ENCODE peak calls at places on chromosomes 11 and 22, in eight cellular contexts. One of them, this sample, is unnamed.

GRCh38 chr11:18384157-18384641 is 10.2 kb upstream of the LDHA start:
- DNase-seq in stomach: peak
- DNase-seq in lower lobe of right lung: no peak
- DNase-seq in heart left ventricle: peak
- DNase-seq in kidney: peak
- DNase-seq in fibroblast of lung: peak
- DNase-seq in HCT116: no peak
- DNase-seq in H9: no peak
- DNase-seq in this sample: peak

GRCh38 chr11:64762916-64763803 is 3.4 kb upstream of the PYGM start:
- DNase-seq in stomach: peak
- DNase-seq in kidney: peak
- DNase-seq in HCT116: no peak
- DNase-seq in heart left ventricle: peak
- DNase-seq in lower lobe of right lung: no peak
- DNase-seq in H9: peak
- DNase-seq in fibroblast of lung: peak
- DNase-seq in this sample: no peak

GRCh38 chr11:46380340-46381045 is 976 bp upstream of the MDK start:
- DNase-seq in HCT116: no peak
- DNase-seq in kidney: peak
- DNase-seq in stomach: peak
- DNase-seq in fibroblast of lung: peak
- DNase-seq in H9: peak
- DNase-seq in lower lobe of right lung: peak
- DNase-seq in heart left ventricle: peak
- DNase-seq in this sample: peak

GRCh38 chr11:44304091-44305084 is 5.6 kb downstream of the ALX4 start:
- DNase-seq in fibroblast of lung: no peak
- DNase-seq in lower lobe of right lung: no peak
- DNase-seq in kidney: no peak
- DNase-seq in heart left ventricle: no peak
- DNase-seq in HCT116: no peak
- DNase-seq in H9: peak
- DNase-seq in stomach: no peak
- DNase-seq in this sample: no peak

GRCh38 chr11:75352417-75353206 is 1.2 kb upstream of the ARRB1 start:
- DNase-seq in fibroblast of lung: no peak
- DNase-seq in lower lobe of right lung: peak
- DNase-seq in stomach: peak
- DNase-seq in HCT116: no peak
- DNase-seq in H9: no peak
- DNase-seq in kidney: peak
- DNase-seq in heart left ventricle: no peak
- DNase-seq in this sample: no peak

GRCh38 chr11:128627666-128628342 is 40.4 kb upstream of the ETS1 start:
- DNase-seq in kidney: no peak
- DNase-seq in HCT116: no peak
- DNase-seq in H9: no peak
- DNase-seq in heart left ventricle: no peak
- DNase-seq in stomach: no peak
- DNase-seq in lower lobe of right lung: no peak
- DNase-seq in fibroblast of lung: no peak
- DNase-seq in this sample: no peak

GRCh38 chr11:75845324-75845723 is 30.3 kb downstream of the UVRAG start:
- DNase-seq in kidney: no peak
- DNase-seq in H9: no peak
- DNase-seq in HCT116: no peak
- DNase-seq in stomach: no peak
- DNase-seq in heart left ventricle: no peak
- DNase-seq in lower lobe of right lung: no peak
- DNase-seq in fibroblast of lung: no peak
- DNase-seq in this sample: no peak

GRCh38 chr11:43504316-43504950 is 145.7 kb downstream of the TTC17 start:
- DNase-seq in heart left ventricle: no peak
- DNase-seq in lower lobe of right lung: no peak
- DNase-seq in HCT116: peak
- DNase-seq in stomach: no peak
- DNase-seq in H9: peak
- DNase-seq in fibroblast of lung: no peak
- DNase-seq in kidney: no peak
- DNase-seq in this sample: peak

GRCh38 chr11:117618956-117619355 is 178.1 kb downstream of the DSCAML1 start:
- DNase-seq in fibroblast of lung: no peak
- DNase-seq in stomach: no peak
- DNase-seq in heart left ventricle: no peak
- DNase-seq in HCT116: no peak
- DNase-seq in H9: peak
- DNase-seq in lower lobe of right lung: no peak
- DNase-seq in kidney: no peak
- DNase-seq in this sample: no peak

GRCh38 chr11:64649304-64649703 is 58.3 kb downstream of the SLC22A12 start:
- DNase-seq in fibroblast of lung: peak
- DNase-seq in kidney: no peak
- DNase-seq in stomach: no peak
- DNase-seq in heart left ventricle: no peak
- DNase-seq in lower lobe of right lung: no peak
- DNase-seq in HCT116: peak
- DNase-seq in H9: peak
- DNase-seq in this sample: peak

GRCh38 chr22:17845340-17845739 is 71.1 kb upstream of the BID start:
- DNase-seq in fibroblast of lung: no peak
- DNase-seq in stomach: no peak
- DNase-seq in kidney: no peak
- DNase-seq in lower lobe of right lung: no peak
- DNase-seq in H9: no peak
- DNase-seq in heart left ventricle: no peak
- DNase-seq in HCT116: no peak
- DNase-seq in this sample: peak

GRCh38 chr11:1292018-1292643 is 17.3 kb downstream of the TOLLIP start:
- DNase-seq in fibroblast of lung: no peak
- DNase-seq in lower lobe of right lung: no peak
- DNase-seq in H9: no peak
- DNase-seq in kidney: peak
- DNase-seq in stomach: no peak
- DNase-seq in heart left ventricle: no peak
- DNase-seq in HCT116: no peak
- DNase-seq in this sample: no peak

GRCh38 chr11:85540635-85541034 is 86.5 kb downstream of the DLG2 start:
- DNase-seq in kidney: no peak
- DNase-seq in HCT116: no peak
- DNase-seq in lower lobe of right lung: no peak
- DNase-seq in fibroblast of lung: no peak
- DNase-seq in stomach: no peak
- DNase-seq in heart left ventricle: no peak
- DNase-seq in H9: peak
- DNase-seq in this sample: no peak

GRCh38 chr11:109808569-109808968 is 284.6 kb upstream of the ZC3H12C start:
- DNase-seq in lower lobe of right lung: no peak
- DNase-seq in H9: no peak
- DNase-seq in HCT116: no peak
- DNase-seq in heart left ventricle: no peak
- DNase-seq in kidney: no peak
- DNase-seq in stomach: no peak
- DNase-seq in fibroblast of lung: peak
- DNase-seq in this sample: no peak

GRCh38 chr11:14308897-14309387 is 50.0 kb downstream of the RRAS2 start:
- DNase-seq in kidney: no peak
- DNase-seq in HCT116: no peak
- DNase-seq in lower lobe of right lung: no peak
- DNase-seq in fibroblast of lung: no peak
- DNase-seq in heart left ventricle: no peak
- DNase-seq in H9: no peak
- DNase-seq in stomach: no peak
- DNase-seq in this sample: no peak
- TF ChIP-seq CTCF in kidney: no peak
- TF ChIP-seq CTCF in HCT116: no peak
- TF ChIP-seq CTCF in lower lobe of right lung: no peak
- TF ChIP-seq CTCF in fibroblast of lung: no peak
- TF ChIP-seq CTCF in heart left ventricle: no peak
- TF ChIP-seq CTCF in H9: no peak
- TF ChIP-seq CTCF in stomach: no peak
- TF ChIP-seq CTCF in this sample: peak

GRCh38 chr22:42154293-42154692 is 23.7 kb upstream of the CYP2D6 start:
- DNase-seq in heart left ventricle: no peak
- DNase-seq in H9: no peak
- DNase-seq in stomach: no peak
- DNase-seq in fibroblast of lung: no peak
- DNase-seq in kidney: no peak
- DNase-seq in HCT116: no peak
- DNase-seq in lower lobe of right lung: no peak
- DNase-seq in this sample: no peak

GRCh38 chr22:42154731-42155543 is 24.3 kb upstream of the CYP2D6 start:
- DNase-seq in kidney: no peak
- DNase-seq in heart left ventricle: no peak
- DNase-seq in fibroblast of lung: no peak
- DNase-seq in lower lobe of right lung: no peak
- DNase-seq in stomach: no peak
- DNase-seq in HCT116: no peak
- DNase-seq in H9: no peak
- DNase-seq in this sample: no peak

GRCh38 chr22:42151924-42152635 is 21.5 kb upstream of the CYP2D6 start:
- DNase-seq in kidney: no peak
- DNase-seq in fibroblast of lung: no peak
- DNase-seq in stomach: no peak
- DNase-seq in H9: peak
- DNase-seq in HCT116: no peak
- DNase-seq in lower lobe of right lung: no peak
- DNase-seq in heart left ventricle: no peak
- DNase-seq in this sample: no peak

GRCh38 chr22:42150727-42151590 is 20.3 kb upstream of the CYP2D6 start:
- DNase-seq in H9: no peak
- DNase-seq in lower lobe of right lung: no peak
- DNase-seq in kidney: no peak
- DNase-seq in heart left ventricle: no peak
- DNase-seq in stomach: no peak
- DNase-seq in fibroblast of lung: no peak
- DNase-seq in HCT116: no peak
- DNase-seq in this sample: no peak

DNA sequence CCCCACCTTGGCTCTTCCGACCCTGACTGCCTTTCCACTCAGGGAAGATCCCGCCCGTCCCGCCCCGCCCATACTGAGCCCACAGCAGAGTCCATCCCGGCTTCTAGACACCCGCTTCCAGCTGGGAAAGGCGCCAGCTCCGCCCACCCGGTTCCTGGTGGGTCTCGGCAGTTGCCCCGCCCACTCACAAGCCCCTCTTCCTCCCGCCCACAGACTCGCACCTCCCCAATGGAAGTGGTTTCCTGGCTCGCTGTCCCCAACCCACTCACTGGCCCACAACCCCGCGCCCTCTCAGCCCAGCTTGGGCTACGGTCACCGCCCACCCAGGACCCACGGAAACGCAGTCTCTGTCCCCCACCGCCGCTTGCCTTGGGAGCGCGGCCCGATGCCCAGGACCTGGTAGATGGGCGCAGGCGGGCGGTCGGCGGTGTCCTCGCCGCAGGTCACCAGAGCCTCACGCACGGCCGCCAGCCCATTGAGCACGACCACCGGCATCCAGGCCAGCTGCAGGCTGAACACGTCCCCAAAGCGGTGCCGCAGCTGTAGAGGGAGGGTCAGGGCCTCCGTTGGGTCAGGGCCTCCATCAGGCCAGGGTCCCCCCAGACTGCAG is 22.2 kb upstream of the CYP2D6 start:
- DNase-seq in heart left ventricle: no peak
- DNase-seq in fibroblast of lung: no peak
- DNase-seq in lower lobe of right lung: no peak
- DNase-seq in stomach: no peak
- DNase-seq in HCT116: no peak
- DNase-seq in H9: no peak
- DNase-seq in kidney: no peak
- DNase-seq in this sample: no peak
- TF ChIP-seq CTCF in heart left ventricle: no peak
- TF ChIP-seq CTCF in fibroblast of lung: no peak
- TF ChIP-seq CTCF in lower lobe of right lung: no peak
- TF ChIP-seq CTCF in stomach: no peak
- TF ChIP-seq CTCF in HCT116: no peak
- TF ChIP-seq CTCF in H9: no peak
- TF ChIP-seq CTCF in kidney: no peak
- TF ChIP-seq CTCF in this sample: no peak

DNA sequence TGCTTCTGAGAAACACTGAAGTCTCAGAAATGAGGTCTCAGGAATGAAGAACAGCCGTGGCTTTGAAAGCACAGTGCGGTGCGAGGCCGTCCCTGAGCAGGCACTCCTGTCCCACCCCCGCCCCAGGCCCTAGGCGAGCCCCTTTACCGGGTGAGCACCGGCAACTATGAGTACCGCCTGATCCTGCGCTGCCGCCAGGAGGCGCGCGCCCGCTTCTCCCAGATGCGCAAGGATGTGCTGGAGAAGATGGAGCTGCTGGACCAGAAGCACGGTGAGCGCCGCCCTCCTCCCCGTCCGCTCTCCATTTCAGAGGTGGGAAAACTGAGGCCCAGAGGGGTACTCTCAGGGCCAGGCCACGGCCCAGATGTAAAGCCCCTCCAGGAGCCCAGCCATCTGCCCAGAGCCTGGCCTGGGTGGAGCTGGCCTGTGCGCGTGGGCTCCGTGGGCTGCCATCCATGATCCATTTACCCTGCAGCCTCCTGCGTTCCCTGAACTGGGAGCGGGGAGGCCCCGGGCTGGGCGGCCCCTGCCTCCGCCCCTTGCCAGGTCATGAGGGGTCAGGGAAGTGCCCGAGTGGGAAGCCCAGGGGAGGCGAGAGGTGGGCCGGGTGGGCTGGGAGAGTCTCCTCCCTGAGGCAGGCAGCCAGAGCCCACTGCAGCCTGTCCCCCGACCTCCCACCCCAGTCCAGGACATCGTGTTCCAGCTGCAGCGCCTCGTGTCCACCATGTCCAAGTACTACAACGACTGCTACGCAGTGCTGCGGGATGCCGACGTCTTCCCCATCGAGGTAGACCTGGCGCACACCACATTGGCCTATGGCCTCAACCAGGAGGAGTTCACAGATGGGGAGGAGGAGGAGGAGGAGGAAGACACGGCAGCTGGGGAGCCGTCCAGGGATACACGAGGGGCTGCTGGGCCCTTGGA is 9.5 kb downstream of the SLC16A8 start:
- DNase-seq in lower lobe of right lung: no peak
- DNase-seq in heart left ventricle: no peak
- DNase-seq in fibroblast of lung: peak
- DNase-seq in kidney: peak
- DNase-seq in HCT116: no peak
- DNase-seq in stomach: no peak
- DNase-seq in H9: peak
- DNase-seq in this sample: no peak
- TF ChIP-seq CTCF in lower lobe of right lung: peak
- TF ChIP-seq CTCF in heart left ventricle: no peak
- TF ChIP-seq CTCF in fibroblast of lung: peak
- TF ChIP-seq CTCF in kidney: no peak
- TF ChIP-seq CTCF in HCT116: no peak
- TF ChIP-seq CTCF in stomach: no peak
- TF ChIP-seq CTCF in H9: peak
- TF ChIP-seq CTCF in this sample: no peak

DNA sequence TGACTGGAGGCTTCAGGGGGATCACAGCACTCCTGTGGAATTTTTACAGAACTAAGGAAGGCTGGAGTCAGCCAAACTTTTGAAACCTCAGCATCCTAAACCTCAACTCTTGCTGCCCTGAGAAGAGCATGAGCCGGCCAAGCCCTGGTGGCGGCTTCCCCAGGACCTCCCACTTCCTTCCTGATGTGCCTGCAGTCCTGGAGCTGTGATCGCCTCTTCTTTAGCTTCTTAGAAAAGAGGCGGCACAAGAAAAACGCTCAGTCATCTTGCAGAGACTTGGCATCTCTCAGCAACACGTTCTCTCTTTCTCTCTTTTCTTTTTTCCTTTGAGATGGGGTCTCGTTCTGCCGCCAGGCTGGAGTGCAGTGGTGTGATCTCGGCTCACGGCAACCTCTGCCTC is 40.4 kb upstream of the AMPD3 start:
- DNase-seq in stomach: no peak
- DNase-seq in lower lobe of right lung: peak
- DNase-seq in fibroblast of lung: peak
- DNase-seq in kidney: peak
- DNase-seq in H9: no peak
- DNase-seq in HCT116: no peak
- DNase-seq in heart left ventricle: peak
- DNase-seq in this sample: no peak
- TF ChIP-seq CTCF in stomach: no peak
- TF ChIP-seq CTCF in lower lobe of right lung: no peak
- TF ChIP-seq CTCF in fibroblast of lung: no peak
- TF ChIP-seq CTCF in kidney: no peak
- TF ChIP-seq CTCF in H9: no peak
- TF ChIP-seq CTCF in HCT116: no peak
- TF ChIP-seq CTCF in heart left ventricle: no peak
- TF ChIP-seq CTCF in this sample: no peak